ENCODE peak calls at places on chromosome 6, in eight cellular contexts. X, P, K, Z, T, F, E and C are unnamed samples.

GRCh38 chr6:30847421-30847970 is 36.8 kb upstream of the DDR1 start:
- DNase-seq in X (no peak), P (no peak), K (no peak), Z (no peak), T (no peak), F (no peak), E (no peak), C (no peak)

GRCh38 chr6:151242420-151242841 is 2.7 kb downstream of the AKAP12 start:
- DNase-seq in X (no peak), P (no peak), K (no peak), Z (no peak), T (no peak), F (no peak), E (peak), C (no peak)

GRCh38 chr6:169528755-169529154 is 173.1 kb downstream of the WDR27 start:
- DNase-seq in X (no peak), P (no peak), K (no peak), Z (no peak), T (no peak), F (no peak), E (no peak), C (no peak)

GRCh38 chr6:36154286-36154685 is 24.0 kb downstream of the MAPK13 start:
- DNase-seq in X (no peak), P (no peak), K (no peak), Z (peak), T (no peak), F (no peak), E (no peak), C (no peak)

GRCh38 chr6:168637853-168638252 is 196.9 kb downstream of the SMOC2 start:
- DNase-seq in X (no peak), P (peak), K (no peak), Z (no peak), T (no peak), F (no peak), E (no peak), C (no peak)

GRCh38 chr6:76416821-76417605 is 344.6 kb upstream of the IMPG1 start:
- DNase-seq in X (no peak), P (no peak), K (no peak), Z (peak), T (no peak), F (no peak), E (no peak), C (no peak)

GRCh38 chr6:40038626-40039025 is 104.4 kb upstream of the MOCS1 start:
- DNase-seq in X (no peak), P (no peak), K (no peak), Z (no peak), T (no peak), F (no peak), E (no peak), C (no peak)

GRCh38 chr6:132673376-132674094 is 14.6 kb upstream of the TAAR1 start:
- DNase-seq in X (no peak), P (no peak), K (no peak), Z (no peak), T (no peak), F (no peak), E (no peak), C (no peak)

GRCh38 chr6:89139509-89140346 is 6.1 kb upstream of the PM20D2 start:
- DNase-seq in X (no peak), P (no peak), K (no peak), Z (no peak), T (peak), F (no peak), E (no peak), C (no peak)

GRCh38 chr6:170117111-170117972 is 173.5 kb downstream of the DLL1 start:
- DNase-seq in X (peak), P (no peak), K (no peak), Z (no peak), T (no peak), F (no peak), E (no peak), C (no peak)

GRCh38 chr6:104326173-104327001 is 533.3 kb downstream of the HACE1 start:
- DNase-seq in X (no peak), P (no peak), K (no peak), Z (no peak), T (no peak), F (no peak), E (no peak), C (no peak)

GRCh38 chr6:39153766-39154397 is 38.9 kb upstream of the SAYSD1 start:
- DNase-seq in X (no peak), P (no peak), K (no peak), Z (no peak), T (no peak), F (no peak), E (no peak), C (no peak)

GRCh38 chr6:166743925-166744653 is 117.0 kb upstream of the RPS6KA2 start:
- DNase-seq in X (no peak), P (no peak), K (no peak), Z (no peak), T (peak), F (no peak), E (no peak), C (no peak)

GRCh38 chr6:113654396-113654795 is 202.7 kb upstream of the MARCKS start:
- DNase-seq in X (peak), P (peak), K (peak), Z (peak), T (peak), F (no peak), E (no peak), C (peak)

GRCh38 chr6:27059621-27060425 is 187.7 kb upstream of the PRSS16 start:
- DNase-seq in X (no peak), P (no peak), K (no peak), Z (no peak), T (peak), F (no peak), E (no peak), C (no peak)

GRCh38 chr6:683742-684440 is 9.0 kb downstream of the EXOC2 start:
- DNase-seq in X (no peak), P (no peak), K (no peak), Z (no peak), T (peak), F (no peak), E (no peak), C (no peak)

GRCh38 chr6:146968041-146968760 is 236.0 kb upstream of the STXBP5 start:
- DNase-seq in X (no peak), P (no peak), K (no peak), Z (no peak), T (peak), F (no peak), E (no peak), C (no peak)

GRCh38 chr6:130482645-130483390 is 117.0 kb downstream of the TMEM200A start:
- DNase-seq in X (no peak), P (no peak), K (no peak), Z (no peak), T (peak), F (no peak), E (no peak), C (no peak)

GRCh38 chr6:11354019-11354418 is 121.6 kb upstream of the NEDD9 start:
- DNase-seq in X (peak), P (no peak), K (no peak), Z (peak), T (peak), F (peak), E (no peak), C (peak)

GRCh38 chr6:18388252-18388651 is 1.1 kb downstream of the RNF144B start:
- DNase-seq in X (no peak), P (no peak), K (no peak), Z (no peak), T (no peak), F (no peak), E (no peak), C (no peak)

GRCh38 chr6:64777941-64778785 is 928.9 kb downstream of the EYS start:
- DNase-seq in X (no peak), P (no peak), K (no peak), Z (no peak), T (peak), F (no peak), E (no peak), C (no peak)

GRCh38 chr6:96836579-96837137 is 619 bp downstream of the GPR63 start:
- DNase-seq in X (no peak), P (no peak), K (no peak), Z (peak), T (peak), F (peak), E (no peak), C (no peak)

GRCh38 chr6:150756170-150756569 is 109.3 kb upstream of the MTHFD1L start:
- DNase-seq in X (no peak), P (no peak), K (no peak), Z (no peak), T (no peak), F (no peak), E (no peak), C (no peak)

DNA sequence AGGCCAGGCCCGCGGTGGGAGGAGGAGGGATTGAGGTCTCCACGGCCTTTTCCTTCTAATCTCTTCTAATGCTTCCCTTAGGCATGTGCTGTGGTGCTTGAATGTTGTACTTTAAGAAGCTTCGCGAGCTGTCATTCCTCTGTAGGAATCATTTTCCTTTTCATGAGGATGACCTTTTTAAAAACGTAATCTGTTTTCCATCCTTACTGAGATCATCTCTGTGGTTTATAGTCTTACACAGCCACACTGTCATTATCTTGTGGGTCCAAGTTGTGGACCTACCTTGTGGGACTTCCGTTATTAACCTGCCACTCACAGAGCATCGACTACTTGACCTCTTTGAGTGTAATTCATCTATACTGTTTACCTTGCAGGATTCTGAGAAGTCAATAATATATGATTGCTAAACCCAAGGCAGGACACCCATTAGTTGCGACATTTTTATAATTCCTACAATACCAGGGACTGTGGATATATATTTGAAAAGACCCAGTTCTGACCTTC is 716 bp downstream of the SLC25A27 start:
- DNase-seq in X (no peak), P (no peak), K (no peak), Z (no peak), T (no peak), F (no peak), E (no peak), C (no peak)
- H3K27ac ChIP-seq in X (peak), P (peak), K (peak), Z (peak), T (no peak), F (peak), E (peak), C (peak)

DNA sequence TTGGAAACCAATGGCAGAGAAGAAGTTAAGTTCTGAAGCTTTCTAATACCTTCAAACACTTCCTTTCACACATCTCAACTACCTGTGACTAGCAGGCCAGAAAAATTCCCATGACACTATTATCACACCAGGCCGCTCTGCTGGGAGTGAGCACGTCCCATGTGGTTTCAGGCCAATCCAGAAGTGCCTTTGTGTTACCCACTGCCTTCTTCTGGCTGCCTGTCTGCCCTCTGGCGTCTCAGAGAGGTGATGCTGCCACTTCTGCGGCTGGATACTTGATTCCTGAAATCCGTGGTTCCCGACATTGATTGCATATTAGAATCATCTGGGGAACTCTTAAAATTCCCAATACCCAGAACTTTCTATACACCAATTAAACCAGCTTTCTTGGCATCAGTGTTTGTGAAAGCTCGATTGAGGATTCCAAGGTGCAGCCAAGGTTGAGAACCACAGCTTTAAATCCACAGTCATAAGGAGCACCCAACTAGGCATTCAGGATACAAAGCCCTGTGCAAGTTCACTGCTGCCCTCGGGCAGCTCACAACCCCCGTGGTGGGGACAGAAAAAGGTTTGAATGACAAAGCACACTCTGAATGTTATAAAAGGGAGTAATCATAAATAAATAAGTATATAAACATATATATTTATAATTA is 65.6 kb downstream of the STMND1 start:
- DNase-seq in X (peak), P (peak), K (peak), Z (no peak), T (peak), F (no peak), E (no peak), C (no peak)
- TF ChIP-seq POLR2A in X (no peak), P (no peak), K (no peak), Z (no peak), T (no peak), F (no peak), E (no peak), C (no peak)

GRCh38 chr6:33843086-33843695 is 39.4 kb upstream of the MLN start:
- DNase-seq in X (no peak), P (no peak), K (no peak), Z (no peak), T (no peak), F (peak), E (no peak), C (no peak)
- H3K27ac ChIP-seq in X (no peak), P (no peak), K (peak), Z (no peak), T (no peak), F (peak), E (no peak), C (no peak)

GRCh38 chr6:43170452-43171283 is at the start of gene SRF:
- DNase-seq in X (peak), P (peak), K (peak), Z (peak), T (peak), F (peak), E (peak), C (peak)
- TF ChIP-seq POLR2A in X (no peak), P (peak), K (peak), Z (no peak), T (peak), F (no peak), E (no peak), C (peak)

GRCh38 chr6:149565539-149566371 is 420 bp upstream of the GINM1 start:
- DNase-seq in X (peak), P (peak), K (peak), Z (peak), T (peak), F (peak), E (peak), C (peak)
- H3K27ac ChIP-seq in X (peak), P (peak), K (peak), Z (peak), T (no peak), F (peak), E (peak), C (peak)

GRCh38 chr6:159761873-159762680 is at the start of gene ACAT2:
- DNase-seq in X (peak), P (peak), K (peak), Z (peak), T (peak), F (peak), E (peak), C (peak)
- TF ChIP-seq POLR2A in X (peak), P (peak), K (peak), Z (peak), T (peak), F (peak), E (peak), C (peak)

GRCh38 chr6:108565091-108565766 is 4.5 kb downstream of the FOXO3 start:
- DNase-seq in X (no peak), P (no peak), K (no peak), Z (no peak), T (no peak), F (no peak), E (no peak), C (no peak)

GRCh38 chr6:108562503-108562993 is 1.8 kb downstream of the FOXO3 start:
- DNase-seq in X (peak), P (peak), K (peak), Z (peak), T (peak), F (peak), E (peak), C (peak)

GRCh38 chr6:108564178-108564577 is 3.5 kb downstream of the FOXO3 start:
- DNase-seq in X (no peak), P (peak), K (no peak), Z (no peak), T (peak), F (no peak), E (no peak), C (no peak)

GRCh38 chr6:108561742-108562502 is 1.2 kb downstream of the FOXO3 start:
- DNase-seq in X (peak), P (no peak), K (no peak), Z (peak), T (peak), F (no peak), E (peak), C (no peak)

DNA sequence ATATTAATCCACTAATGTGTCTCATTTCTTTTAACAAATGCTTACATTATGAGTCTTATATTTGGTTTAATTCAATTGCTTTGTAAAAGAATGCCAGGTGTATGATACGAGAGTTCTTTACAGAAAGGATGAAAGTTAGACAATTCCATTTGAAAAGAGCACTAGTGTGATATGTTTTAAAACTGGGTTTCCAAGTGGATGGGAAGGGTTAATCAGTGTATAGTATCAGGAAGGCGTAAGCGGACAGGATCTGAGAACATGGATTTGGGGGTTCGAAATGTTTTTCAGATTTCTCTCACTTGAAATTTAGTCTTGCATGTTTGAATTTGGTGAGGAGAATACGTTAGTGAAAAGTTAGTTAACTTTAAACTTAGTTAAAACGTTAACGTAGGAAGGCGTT is 2.6 kb downstream of the FOXO3 start:
- DNase-seq in X (no peak), P (no peak), K (no peak), Z (no peak), T (no peak), F (no peak), E (no peak), C (no peak)
- H3K27ac ChIP-seq in X (peak), P (no peak), K (no peak), Z (peak), T (no peak), F (peak), E (peak), C (peak)

DNA sequence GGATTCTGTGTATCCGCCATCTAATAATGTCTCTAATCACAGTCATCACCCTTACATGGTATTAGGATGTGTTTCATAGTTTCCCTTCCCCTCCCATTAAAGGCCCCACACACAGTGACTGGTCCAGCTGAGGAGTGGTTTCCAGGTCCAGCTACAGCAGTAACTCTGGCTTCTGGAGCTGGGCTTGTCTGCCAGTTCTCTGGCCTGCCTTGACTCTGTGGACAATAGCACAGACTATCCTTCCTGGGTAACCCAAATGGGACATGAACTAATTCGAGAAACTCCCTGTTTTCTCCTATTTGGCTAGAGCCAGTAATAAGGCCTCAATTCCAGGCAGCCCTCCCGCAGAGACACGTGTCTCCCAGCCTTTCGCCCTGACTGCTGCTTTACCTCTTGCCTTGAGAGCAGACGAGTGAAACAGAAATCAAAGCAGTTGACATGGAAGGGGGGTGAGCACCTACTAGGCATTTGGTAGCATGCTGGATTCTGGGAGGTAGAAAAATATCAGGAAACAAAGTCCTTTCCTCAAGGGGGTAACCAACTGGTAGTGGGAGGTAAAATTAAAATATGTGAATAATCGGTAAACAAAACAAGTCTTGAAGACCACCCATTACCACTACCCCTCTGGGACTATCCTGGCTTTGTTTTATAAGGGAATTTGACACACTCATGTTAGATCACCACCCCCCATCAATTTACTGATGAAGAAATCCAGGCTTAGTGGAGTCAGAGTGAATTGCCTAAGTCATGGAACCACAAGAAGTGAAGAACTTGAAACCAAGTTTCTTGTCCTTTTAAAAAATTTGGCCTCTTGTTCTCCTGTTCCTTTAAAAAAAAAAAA is 1.2 kb downstream of the TRAF3IP2 start:
- DNase-seq in X (peak), P (no peak), K (no peak), Z (peak), T (peak), F (peak), E (peak), C (peak)
- TF ChIP-seq POLR2A in X (no peak), P (no peak), K (no peak), Z (no peak), T (no peak), F (peak), E (no peak), C (no peak)

GRCh38 chr6:128738112-128738511 is 144.8 kb upstream of the LAMA2 start:
- DNase-seq in X (no peak), P (no peak), K (no peak), Z (no peak), T (no peak), F (no peak), E (no peak), C (no peak)
- H3K27ac ChIP-seq in X (no peak), P (no peak), K (no peak), Z (no peak), T (no peak), F (no peak), E (no peak), C (no peak)